ENCODE peak calls at places on chromosomes 7 and 10, in eight cellular contexts. C, L, U, Y, O, E, M and D are unnamed samples.

GRCh38 chr7:22445140-22445722 is 54.8 kb downstream of the STEAP1B start:
- DNase-seq in C (no peak), L (peak; percentile 96), U (no peak), Y (no peak), O (peak; percentile 76), E (no peak), M (peak; percentile 8), D (no peak)

GRCh38 chr10:58753425-58753824 is 240.8 kb downstream of the BICC1 start:
- DNase-seq in C (no peak), L (no peak), U (no peak), Y (no peak), O (no peak), E (no peak), M (no peak), D (no peak)

GRCh38 chr7:35975851-35976454 is 175.1 kb downstream of the SEPTIN7 start:
- DNase-seq in C (peak; percentile 84), L (peak; percentile 65), U (peak; percentile 56), Y (peak; percentile 92), O (peak; percentile 41), E (peak; percentile 73), M (peak; percentile 79), D (peak; percentile 29)

GRCh38 chr7:41508755-41509154 is 194.1 kb downstream of the INHBA start:
- DNase-seq in C (no peak), L (no peak), U (no peak), Y (no peak), O (no peak), E (no peak), M (peak; percentile 27), D (peak; percentile 12)

GRCh38 chr10:84291389-84291788 is 37.0 kb upstream of the CCSER2 start:
- DNase-seq in C (no peak), L (peak; percentile 71), U (no peak), Y (peak; percentile 62), O (no peak), E (peak; percentile 57), M (peak; percentile 47), D (no peak)

GRCh38 chr7:51268859-51269258 is 47.8 kb downstream of the COBL start:
- DNase-seq in C (no peak), L (no peak), U (no peak), Y (no peak), O (no peak), E (no peak), M (no peak), D (no peak)

GRCh38 chr7:4770886-4771285 is 4.5 kb upstream of the AP5Z1 start:
- DNase-seq in C (no peak), L (no peak), U (no peak), Y (no peak), O (no peak), E (no peak), M (no peak), D (no peak)

GRCh38 chr10:53765311-53765710 is 992.7 kb upstream of the MBL2 start:
- DNase-seq in C (no peak), L (no peak), U (no peak), Y (peak; percentile 11), O (no peak), E (peak; percentile 0), M (no peak), D (no peak)

GRCh38 chr10:4038000-4038399 is 253.0 kb upstream of the KLF6 start:
- DNase-seq in C (no peak), L (peak; percentile 84), U (no peak), Y (no peak), O (no peak), E (no peak), M (no peak), D (no peak)

GRCh38 chr7:12403287-12404181 is at the start of gene VWDE:
- DNase-seq in C (peak; percentile 66), L (no peak), U (no peak), Y (no peak), O (no peak), E (no peak), M (peak; percentile 1), D (no peak)
- H3K4me3 ChIP-seq in C (peak within 1 kb of the TSS; percentile 67), L (no peak within 1 kb of the TSS), U (peak within 1 kb of the TSS; percentile 55), Y (no peak within 1 kb of the TSS), O (peak within 1 kb of the TSS; percentile 14), E (peak within 1 kb of the TSS; percentile 75), M (peak within 1 kb of the TSS; percentile 32), D (peak within 1 kb of the TSS; percentile 68)

GRCh38 chr10:133527779-133528271 is 662 bp downstream of the CYP2E1 start:
- DNase-seq in C (no peak), L (no peak), U (no peak), Y (no peak), O (no peak), E (no peak), M (no peak), D (no peak)

GRCh38 chr10:133528845-133529575 is 1.8 kb downstream of the CYP2E1 start:
- DNase-seq in C (no peak), L (no peak), U (no peak), Y (peak; percentile 99), O (no peak), E (no peak), M (peak; percentile 17), D (no peak)

GRCh38 chr10:133528296-133528844 is 1.2 kb downstream of the CYP2E1 start:
- DNase-seq in C (no peak), L (no peak), U (no peak), Y (peak; percentile 55), O (no peak), E (no peak), M (no peak), D (no peak)

GRCh38 chr10:133525444-133525843 is 1.7 kb upstream of the CYP2E1 start:
- DNase-seq in C (no peak), L (no peak), U (no peak), Y (no peak), O (no peak), E (no peak), M (no peak), D (no peak)

GRCh38 chr10:133526957-133527588 is at the start of gene CYP2E1:
- DNase-seq in C (no peak), L (no peak), U (no peak), Y (no peak), O (no peak), E (no peak), M (no peak), D (no peak)
- H3K4me3 ChIP-seq in C (peak within 1 kb of the TSS; percentile 28), L (no peak within 1 kb of the TSS), U (no peak within 1 kb of the TSS), Y (peak within 1 kb of the TSS; percentile 78), O (no peak within 1 kb of the TSS), E (no peak within 1 kb of the TSS), M (peak within 1 kb of the TSS; percentile 27), D (no peak within 1 kb of the TSS)

DNA sequence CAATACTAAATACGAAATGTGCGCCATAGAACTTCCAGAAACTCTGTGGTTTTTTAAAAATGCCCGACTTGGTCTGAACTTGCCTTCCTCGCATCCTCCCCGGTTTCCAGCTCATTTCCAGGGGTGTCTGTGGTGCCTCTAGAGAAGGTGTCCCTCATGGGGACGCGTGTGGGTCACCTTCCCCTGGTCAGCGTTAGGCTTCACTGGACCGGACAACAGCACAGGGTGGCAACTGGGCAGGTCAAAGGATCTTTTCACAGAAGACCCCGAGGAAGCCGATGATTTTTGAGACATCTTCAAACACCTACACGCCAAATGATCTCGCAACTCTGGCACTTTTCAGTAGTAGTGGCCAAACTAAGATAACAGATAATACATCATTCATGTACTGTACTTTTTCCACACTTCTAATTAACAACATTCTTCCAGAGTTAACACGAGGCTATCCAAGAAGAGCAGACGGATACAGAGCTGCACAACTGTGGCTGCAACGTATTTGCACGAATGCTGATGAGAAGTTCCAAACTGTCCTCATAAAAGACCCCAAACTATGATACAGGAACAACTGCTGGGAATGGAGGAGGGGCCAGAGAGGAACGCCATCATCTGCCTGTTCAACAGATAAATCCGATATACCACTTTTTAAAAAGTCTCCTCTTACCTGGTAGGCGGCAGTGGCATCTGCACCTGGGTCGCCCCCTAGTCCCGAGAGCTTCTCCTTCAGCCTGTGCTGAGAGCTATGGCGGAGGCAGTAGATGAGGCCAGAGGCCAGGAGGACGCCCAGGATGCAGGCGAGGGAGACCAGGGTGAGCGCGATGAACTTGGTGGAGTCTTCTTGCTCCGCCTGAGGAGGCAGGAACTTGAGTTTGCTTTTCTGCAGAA is 345.5 kb downstream of the DNAJB6 start:
- DNase-seq in C (no peak), L (peak; percentile 2), U (no peak), Y (no peak), O (peak; percentile 3), E (no peak), M (no peak), D (no peak)
- H3K4me3 ChIP-seq in C (no peak overlapping the region), L (no peak overlapping the region), U (no peak overlapping the region), Y (no peak overlapping the region), O (no peak overlapping the region), E (no peak overlapping the region), M (no peak overlapping the region), D (no peak overlapping the region)

GRCh38 chr7:43248961-43249807 is 136.7 kb downstream of the HECW1 start:
- DNase-seq in C (peak; percentile 86), L (no peak), U (peak; percentile 70), Y (no peak), O (no peak), E (no peak), M (peak; percentile 65), D (no peak)
- H3K4me3 ChIP-seq in C (peak overlapping the region; percentile 53), L (no peak overlapping the region), U (peak overlapping the region; percentile 55), Y (no peak overlapping the region), O (no peak overlapping the region), E (peak overlapping the region; percentile 9), M (peak overlapping the region; percentile 67), D (no peak overlapping the region)

DNA sequence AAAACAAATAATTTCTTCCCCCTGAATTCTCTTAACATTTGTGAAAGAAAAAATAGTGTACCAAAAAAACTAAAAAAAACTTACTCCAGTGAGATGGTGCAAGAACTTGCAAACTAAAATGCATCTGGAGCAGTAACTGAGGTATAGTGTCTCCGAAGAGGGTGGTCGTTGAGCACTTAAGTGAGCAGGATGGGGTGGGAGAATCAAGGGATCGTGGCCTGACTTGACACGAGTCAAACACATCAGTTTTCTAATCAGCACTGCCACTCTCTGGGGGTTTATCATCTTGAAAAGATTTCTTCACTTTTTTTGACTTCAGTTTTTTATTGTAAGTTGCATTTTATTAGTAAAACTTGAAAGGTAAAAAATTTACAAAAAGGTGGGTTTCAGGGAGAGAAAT is 2.5 kb downstream of the ZNF273 start:
- DNase-seq in C (no peak), L (no peak), U (no peak), Y (peak; percentile 59), O (no peak), E (no peak), M (no peak), D (no peak)
- H3K4me3 ChIP-seq in C (no peak overlapping the region), L (peak overlapping the region; percentile 87), U (no peak overlapping the region), Y (peak overlapping the region; percentile 93), O (no peak overlapping the region), E (no peak overlapping the region), M (no peak overlapping the region), D (no peak overlapping the region)